ENCODE peak calls at places on chromosomes 4 and X, in ten cellular contexts. C, M, O, T, W, L, N, H, J and V are unnamed samples.

GRCh38 chr4:3464349-3464905 is 1.3 kb downstream of the DOK7 start:
- DNase-seq in L (no peak), N (no peak), T (no peak), J (no peak), O (no peak), W (no peak), M (peak; percentile 10), C (no peak), H (no peak), V (no peak)

GRCh38 chr4:21697583-21697982 is 251.0 kb downstream of the KCNIP4 start:
- DNase-seq in O (no peak), W (no peak), J (peak; percentile 7), L (no peak), T (no peak), C (no peak), N (no peak), M (no peak), H (no peak), V (peak; percentile 39)

GRCh38 chrX:55778322-55778721 is 60.8 kb downstream of the RRAGB start:
- DNase-seq in J (no peak), O (no peak), N (peak; percentile 5), L (no peak), W (no peak), T (no peak), M (no peak), C (no peak), H (peak; percentile 4), V (no peak)

GRCh38 chr4:144353240-144353639 is 212.7 kb upstream of the GYPA start:
- DNase-seq in J (peak; percentile 10), O (no peak), W (no peak), L (no peak), T (no peak), M (no peak), H (no peak), N (no peak), C (no peak), V (no peak)

GRCh38 chr4:38283724-38284123 is 323.5 kb downstream of the PTTG2 start:
- DNase-seq in O (no peak), M (no peak), J (no peak), N (no peak), T (peak; percentile 32), L (no peak), H (no peak), C (no peak), W (no peak), V (no peak)

GRCh38 chr4:98514930-98515809 is 143.2 kb downstream of the TSPAN5 start:
- DNase-seq in N (peak; percentile 54), L (no peak), M (no peak), J (no peak), H (no peak), O (no peak), T (peak; percentile 22), W (no peak), C (no peak), V (no peak)

GRCh38 chr4:3294401-3295241 is 1.8 kb downstream of the RGS12 start:
- DNase-seq in M (no peak), L (no peak), C (no peak), H (no peak), J (no peak), O (no peak), T (no peak), N (no peak), W (no peak), V (no peak)

GRCh38 chrX:130060122-130061069 is 49.9 kb downstream of the ELF4 start:
- DNase-seq in H (no peak), O (peak; percentile 86), T (peak; percentile 59), L (peak; percentile 63), J (peak; percentile 80), C (peak; percentile 80), N (peak; percentile 37), M (peak; percentile 86), W (peak; percentile 72), V (peak; percentile 91)

GRCh38 chrX:87409113-87409841 is 108.3 kb upstream of the KLHL4 start:
- DNase-seq in L (no peak), J (peak; percentile 81), C (no peak), N (peak; percentile 24), M (peak; percentile 24), T (peak; percentile 95), O (no peak), H (no peak), W (no peak), V (peak; percentile 22)

GRCh38 chr4:173934933-173935620 is 348.4 kb downstream of the FBXO8 start:
- DNase-seq in N (no peak), L (no peak), C (no peak), J (no peak), T (peak; percentile 22), O (no peak), H (no peak), M (no peak), W (no peak), V (no peak)

GRCh38 chr4:83217721-83218522 is 66.7 kb downstream of the COQ2 start:
- DNase-seq in N (no peak), W (peak; percentile 87), C (peak; percentile 67), L (no peak), H (no peak), O (peak; percentile 47), M (no peak), T (no peak), J (no peak), V (peak; percentile 6)

GRCh38 chr4:47942420-47942819 is 28.0 kb upstream of the NFXL1 start:
- DNase-seq in M (no peak), J (no peak), O (no peak), N (no peak), C (no peak), L (no peak), T (no peak), H (no peak), W (no peak), V (no peak)

GRCh38 chr4:47945930-47946726 is 31.7 kb upstream of the NFXL1 start:
- DNase-seq in O (no peak), L (no peak), M (no peak), N (no peak), H (no peak), T (no peak), C (no peak), J (no peak), W (no peak), V (no peak)
- TF ChIP-seq CTCF in O (no peak), L (no peak), M (no peak), N (no peak), H (no peak), T (peak; percentile 9), C (no peak), J (no peak), W (no peak), V (no peak)

GRCh38 chrX:47571896-47572295 is 10.3 kb upstream of the TIMP1 start:
- DNase-seq in O (no peak), H (no peak), W (no peak), T (no peak), L (no peak), J (no peak), N (no peak), C (no peak), M (no peak), V (no peak)

GRCh38 chrX:47571215-47571614 is 10.2 kb downstream of the ARAF start:
- DNase-seq in M (no peak), N (no peak), H (no peak), T (no peak), L (no peak), O (no peak), W (no peak), J (no peak), C (no peak), V (no peak)

GRCh38 chrX:47566841-47567240 is 5.8 kb downstream of the ARAF start:
- DNase-seq in L (no peak), N (no peak), C (no peak), T (no peak), W (no peak), M (no peak), H (no peak), J (no peak), O (no peak), V (no peak)

GRCh38 chrX:47570794-47571193 is 9.8 kb downstream of the ARAF start:
- DNase-seq in J (no peak), N (no peak), W (no peak), C (no peak), T (no peak), O (no peak), L (no peak), H (no peak), M (no peak), V (no peak)

DNA sequence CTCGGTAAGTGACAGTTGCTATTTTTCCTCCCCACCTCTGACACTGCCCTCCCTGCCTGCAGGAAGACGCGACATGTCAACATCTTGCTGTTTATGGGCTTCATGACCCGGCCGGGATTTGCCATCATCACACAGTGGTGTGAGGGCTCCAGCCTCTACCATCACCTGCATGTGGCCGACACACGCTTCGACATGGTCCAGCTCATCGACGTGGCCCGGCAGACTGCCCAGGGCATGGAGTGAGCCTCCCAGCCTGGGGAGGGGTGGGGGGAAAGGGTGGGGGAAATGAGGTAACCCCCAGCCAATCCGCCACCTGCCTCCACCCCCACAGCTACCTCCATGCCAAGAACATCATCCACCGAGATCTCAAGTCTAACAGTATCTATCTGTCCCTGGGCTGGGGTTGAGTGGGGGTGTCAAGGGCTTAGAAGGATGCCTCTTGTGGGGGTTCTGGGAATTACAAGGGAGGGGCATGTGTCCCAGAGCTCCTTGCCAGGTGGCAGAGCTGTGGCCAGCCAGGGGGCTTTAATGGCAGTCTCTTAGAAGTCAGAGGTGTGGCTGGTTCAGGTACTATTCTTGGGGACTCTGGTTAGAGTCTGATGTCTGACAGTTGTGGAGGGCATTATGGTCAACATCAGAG is 7.8 kb downstream of the ARAF start:
- DNase-seq in J (peak; percentile 40), L (no peak), T (peak; percentile 28), M (no peak), W (no peak), C (peak; percentile 32), O (no peak), H (no peak), N (no peak), V (peak; percentile 28)
- TF ChIP-seq CTCF in J (no peak), L (peak; percentile 38), T (peak; percentile 31), M (peak; percentile 34), W (no peak), C (peak; percentile 34), O (peak; percentile 40), H (peak; percentile 40), N (peak; percentile 33), V (peak; percentile 33)

GRCh38 chrX:41481264-41482109 is 34.3 kb downstream of the NYX start:
- DNase-seq in N (no peak), W (no peak), C (no peak), O (no peak), L (no peak), H (no peak), T (no peak), M (no peak), J (no peak), V (no peak)
- TF ChIP-seq CTCF in N (peak; percentile 33), W (no peak), C (no peak), O (no peak), L (no peak), H (peak; percentile 52), T (peak; percentile 44), M (peak; percentile 14), J (no peak), V (no peak)

DNA sequence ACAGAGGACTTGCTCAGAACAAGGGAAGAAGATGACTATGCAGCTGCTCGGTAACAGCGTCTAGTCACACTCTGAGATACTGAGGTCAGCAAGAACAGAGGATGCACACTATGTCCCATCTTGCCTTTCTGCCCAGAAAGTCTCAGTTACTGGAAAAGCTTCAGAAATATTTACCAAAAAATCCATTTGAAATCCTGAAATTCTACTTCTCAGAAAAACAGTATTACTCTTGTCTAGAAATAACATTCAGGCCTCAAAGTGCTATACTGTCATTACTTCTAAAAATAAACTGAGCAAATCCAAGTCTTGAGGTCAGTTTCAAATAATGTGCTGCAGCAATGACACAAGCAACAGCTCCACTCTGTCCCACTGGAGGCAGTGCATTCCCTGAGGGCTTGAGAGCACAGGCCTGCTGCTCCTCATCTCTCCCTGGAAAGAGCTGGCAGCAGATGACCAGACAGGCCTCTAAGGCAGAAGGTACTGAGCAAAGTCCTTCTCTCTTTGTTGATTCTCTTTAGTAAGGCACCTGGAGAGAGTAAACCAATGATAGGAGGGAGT is 76.9 kb downstream of the CAMK2D start:
- DNase-seq in N (peak; percentile 84), T (peak; percentile 52), O (peak; percentile 63), L (no peak), C (no peak), J (peak; percentile 60), M (peak; percentile 54), W (no peak), H (peak; percentile 27), V (no peak)
- TF ChIP-seq CTCF in N (peak; percentile 52), T (peak; percentile 41), O (peak; percentile 42), L (peak; percentile 18), C (no peak), J (no peak), M (peak; percentile 62), W (no peak), H (peak; percentile 45), V (no peak)